ENCODE peak calls at places on chromosomes 5 and 9, in ten cellular contexts. V is fibroblast of lung, E is GM23248, M is K562, G is MM.1S, O is HCT116, A is keratinocyte, K is IMR-90, Q is H1, X is H9. C is an unnamed sample.

GRCh38 chr5:2917524-2917923 is 166.0 kb upstream of the IRX2 start:
- DNase-seq in V (no peak), E (no peak), M (peak; percentile 46), G (no peak), O (no peak), A (no peak), K (no peak), Q (peak; percentile 30), X (no peak), C (no peak)

GRCh38 chr9:112037281-112038016 is 137.6 kb downstream of the SUSD1 start:
- DNase-seq in V (peak; percentile 88), E (peak; percentile 72), M (no peak), G (peak; percentile 73), O (no peak), A (no peak), K (peak; percentile 94), Q (no peak), X (no peak), C (peak; percentile 82)

GRCh38 chr5:56075361-56075760 is 80.6 kb upstream of the IL6ST start:
- DNase-seq in V (peak; percentile 45), E (peak; percentile 37), M (no peak), G (no peak), O (no peak), A (no peak), K (peak; percentile 52), Q (no peak), X (no peak), C (peak; percentile 79)

GRCh38 chr9:99377790-99378775 is 156.0 kb downstream of the SEC61B start:
- DNase-seq in V (peak; percentile 50), E (peak; percentile 26), M (no peak), G (no peak), O (no peak), A (no peak), K (peak; percentile 71), Q (no peak), X (no peak), C (peak; percentile 71)

GRCh38 chr9:82961504-82962125 is 101.3 kb downstream of the RASEF start:
- DNase-seq in V (peak; percentile 60), E (peak; percentile 89), M (peak; percentile 53), G (peak; percentile 77), O (peak; percentile 61), A (peak; percentile 56), K (peak; percentile 70), Q (peak; percentile 83), X (peak; percentile 82), C (peak; percentile 93)

GRCh38 chr5:69492391-69493234 is at the start of gene OCLN:
- DNase-seq in V (peak; percentile 30), E (peak; percentile 45), M (peak; percentile 17), G (peak; percentile 68), O (peak; percentile 81), A (no peak), K (no peak), Q (peak; percentile 92), X (peak; percentile 94), C (peak; percentile 50)

GRCh38 chr9:115008536-115008935 is 78.1 kb upstream of the TNFSF8 start:
- DNase-seq in V (peak; percentile 97), E (peak; percentile 96), M (no peak), G (no peak), O (no peak), A (no peak), K (peak; percentile 94), Q (no peak), X (no peak), C (peak; percentile 86)

GRCh38 chr9:86773437-86773836 is 173.9 kb downstream of the GAS1 start:
- DNase-seq in V (no peak), E (no peak), M (no peak), G (no peak), O (no peak), A (no peak), K (no peak), Q (no peak), X (no peak), C (no peak)

GRCh38 chr9:129497064-129497836 is 123.7 kb downstream of the C9orf50 start:
- DNase-seq in V (peak; percentile 43), E (peak; percentile 56), M (peak; percentile 49), G (no peak), O (no peak), A (no peak), K (no peak), Q (no peak), X (peak; percentile 85), C (peak; percentile 45)

GRCh38 chr5:150299571-150300327 is 3.0 kb downstream of the ARSI start:
- DNase-seq in V (peak; percentile 42), E (peak; percentile 22), M (no peak), G (peak; percentile 49), O (no peak), A (no peak), K (no peak), Q (no peak), X (no peak), C (no peak)

GRCh38 chr9:125999504-125999881 is 252.3 kb downstream of the PBX3 start:
- DNase-seq in V (no peak), E (no peak), M (no peak), G (no peak), O (no peak), A (no peak), K (no peak), Q (no peak), X (no peak), C (no peak)

GRCh38 chr5:140293091-140293996 is 9.6 kb downstream of the PFDN1 start:
- DNase-seq in V (peak; percentile 34), E (peak; percentile 52), M (no peak), G (no peak), O (no peak), A (no peak), K (peak; percentile 57), Q (no peak), X (no peak), C (peak; percentile 25)

GRCh38 chr9:69421908-69422801 is 97.1 kb downstream of the ENTREP1 start:
- DNase-seq in V (peak; percentile 40), E (peak; percentile 77), M (peak; percentile 54), G (peak; percentile 76), O (peak; percentile 47), A (peak; percentile 4), K (peak; percentile 59), Q (peak; percentile 74), X (peak; percentile 74), C (peak; percentile 86)

GRCh38 chr5:120207139-120207538 is 257.0 kb upstream of the PRR16 start:
- DNase-seq in V (no peak), E (peak; percentile 70), M (no peak), G (no peak), O (no peak), A (no peak), K (peak; percentile 25), Q (no peak), X (no peak), C (peak; percentile 75)

GRCh38 chr9:6924988-6925563 is 167.3 kb downstream of the KDM4C start:
- DNase-seq in V (no peak), E (no peak), M (no peak), G (no peak), O (no peak), A (no peak), K (no peak), Q (no peak), X (no peak), C (no peak)

GRCh38 chr9:134930404-134930803 is 12.7 kb upstream of the FCN1 start:
- DNase-seq in V (no peak), E (no peak), M (no peak), G (no peak), O (no peak), A (no peak), K (no peak), Q (no peak), X (no peak), C (no peak)
- H3K9ac ChIP-seq in V (no peak overlapping the region), E (no peak overlapping the region), M (no peak overlapping the region), G (no peak overlapping the region), O (no peak overlapping the region), A (no peak overlapping the region), K (no peak overlapping the region), Q (no peak overlapping the region), X (no peak overlapping the region), C (no peak overlapping the region)

GRCh38 chr5:177099422-177100093 is 12.8 kb downstream of the FGFR4 start:
- DNase-seq in V (no peak), E (no peak), M (peak; percentile 34), G (no peak), O (no peak), A (no peak), K (no peak), Q (peak; percentile 69), X (peak; percentile 75), C (no peak)

GRCh38 chr5:177098103-177098771 is 11.5 kb downstream of the FGFR4 start:
- DNase-seq in V (no peak), E (peak; percentile 51), M (no peak), G (no peak), O (no peak), A (no peak), K (peak; percentile 41), Q (no peak), X (peak; percentile 32), C (peak; percentile 40)

GRCh38 chr5:177097016-177097985 is 10.6 kb downstream of the FGFR4 start:
- DNase-seq in V (no peak), E (no peak), M (no peak), G (no peak), O (no peak), A (no peak), K (no peak), Q (no peak), X (no peak), C (no peak)

GRCh38 chr5:177100714-177101121 is 14.0 kb downstream of the FGFR4 start:
- DNase-seq in V (no peak), E (peak; percentile 52), M (no peak), G (no peak), O (no peak), A (no peak), K (peak; percentile 48), Q (no peak), X (no peak), C (no peak)

DNA sequence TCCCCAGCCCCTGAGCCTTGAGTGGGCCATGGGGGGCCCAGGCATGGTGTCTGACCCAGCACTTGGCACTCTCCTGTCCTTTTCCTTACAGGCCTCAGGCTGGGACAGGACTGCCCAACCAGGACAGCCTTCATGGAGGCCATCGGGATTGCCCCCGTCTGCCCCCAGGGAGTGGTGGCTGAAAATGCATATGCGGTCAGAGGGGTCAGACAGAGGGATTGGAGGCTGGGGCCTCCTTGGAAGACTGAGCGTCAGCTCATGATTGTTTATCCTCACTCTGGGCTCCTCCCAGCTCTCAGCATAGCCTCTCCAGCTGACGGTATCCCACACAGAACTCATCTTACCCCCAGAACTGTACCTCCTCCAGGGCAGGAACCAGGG is 12.0 kb downstream of the FGFR4 start:
- DNase-seq in V (no peak), E (no peak), M (no peak), G (no peak), O (no peak), A (no peak), K (peak; percentile 68), Q (no peak), X (peak; percentile 32), C (no peak)
- H3K9ac ChIP-seq in V (peak overlapping the region; percentile 52), E (no peak overlapping the region), M (no peak overlapping the region), G (no peak overlapping the region), O (no peak overlapping the region), A (no peak overlapping the region), K (peak overlapping the region; percentile 22), Q (no peak overlapping the region), X (no peak overlapping the region), C (no peak overlapping the region)

GRCh38 chr5:142426676-142427364 is 102.0 kb upstream of the SPRY4 start:
- DNase-seq in V (peak; percentile 57), E (no peak), M (no peak), G (no peak), O (no peak), A (no peak), K (no peak), Q (no peak), X (no peak), C (no peak)
- H3K9ac ChIP-seq in V (no peak overlapping the region), E (no peak overlapping the region), M (no peak overlapping the region), G (no peak overlapping the region), O (no peak overlapping the region), A (no peak overlapping the region), K (no peak overlapping the region), Q (no peak overlapping the region), X (no peak overlapping the region), C (peak overlapping the region; percentile 7)

GRCh38 chr9:109781541-109782197 is 1.7 kb downstream of the PALM2AKAP2 start:
- DNase-seq in V (peak; percentile 35), E (peak; percentile 53), M (no peak), G (no peak), O (no peak), A (no peak), K (peak; percentile 55), Q (no peak), X (no peak), C (peak; percentile 47)
- H3K9ac ChIP-seq in V (no peak overlapping the region), E (peak overlapping the region; percentile 88), M (no peak overlapping the region), G (no peak overlapping the region), O (no peak overlapping the region), A (no peak overlapping the region), K (peak overlapping the region; percentile 75), Q (no peak overlapping the region), X (no peak overlapping the region), C (peak overlapping the region; percentile 98)

C was measured in adipocyte.